ENCODE peak calls at places on chromosomes 6 and 20, in six cellular contexts. K is breast epithelium, G is right lobe of liver, U is stomach, S is heart left ventricle, C is uterus. F is an unnamed sample.

GRCh38 chr6:113486172-113486571 is 371.0 kb upstream of the MARCKS start:
- DNase-seq in K (no peak), C (no peak), U (no peak), G (no peak), S (no peak), F (no peak)

GRCh38 chr6:137808191-137808590 is 58.9 kb upstream of the TNFAIP3 start:
- DNase-seq in K (no peak), U (no peak), S (no peak), G (no peak), C (no peak), F (no peak)

GRCh38 chr6:127176175-127176574 is 57.7 kb downstream of the RSPO3 start:
- DNase-seq in G (no peak), S (no peak), U (no peak), K (no peak), C (no peak), F (no peak)

GRCh38 chr20:17843246-17844132 is 125.1 kb downstream of the SNX5 start:
- DNase-seq in S (peak; percentile 60), U (no peak), G (no peak), C (peak; percentile 64), K (peak; percentile 76), F (peak; percentile 65)

GRCh38 chr20:62198496-62198895 is 15.7 kb downstream of the MTG2 start:
- DNase-seq in G (no peak), U (no peak), S (no peak), K (no peak), C (no peak), F (no peak)

GRCh38 chr20:44075191-44075949 is 111.6 kb downstream of the JPH2 start:
- DNase-seq in S (no peak), G (no peak), U (peak; percentile 16), C (no peak), K (peak; percentile 10), F (peak; percentile 44)

GRCh38 chr20:16100111-16100510 is 473.1 kb downstream of the KIF16B start:
- DNase-seq in C (no peak), U (no peak), S (no peak), K (no peak), G (no peak), F (no peak)

GRCh38 chr6:56245903-56246351 is 1.5 kb downstream of the COL21A1 start:
- DNase-seq in K (no peak), S (no peak), U (no peak), C (no peak), G (no peak), F (no peak)

GRCh38 chr6:54244430-54244829 is 63.8 kb upstream of the TINAG start:
- DNase-seq in C (no peak), G (no peak), S (no peak), K (no peak), U (no peak), F (no peak)

GRCh38 chr6:153312633-153313032 is 181.6 kb upstream of the RGS17 start:
- DNase-seq in C (no peak), G (no peak), S (no peak), K (no peak), U (peak; percentile 67), F (peak; percentile 30)

GRCh38 chr6:134422426-134423231 is 104.7 kb upstream of the SGK1 start:
- DNase-seq in C (no peak), U (no peak), K (no peak), G (no peak), S (no peak), F (no peak)

GRCh38 chr6:134425521-134426316 is 107.8 kb upstream of the SGK1 start:
- DNase-seq in G (no peak), S (no peak), K (no peak), C (no peak), U (no peak), F (no peak)

GRCh38 chr6:134426623-134427022 is 108.7 kb upstream of the SGK1 start:
- DNase-seq in C (no peak), U (no peak), S (no peak), G (no peak), K (no peak), F (no peak)

GRCh38 chr6:134424795-134425163 is 106.9 kb upstream of the SGK1 start:
- DNase-seq in C (no peak), G (no peak), K (no peak), U (no peak), S (no peak), F (no peak)

DNA sequence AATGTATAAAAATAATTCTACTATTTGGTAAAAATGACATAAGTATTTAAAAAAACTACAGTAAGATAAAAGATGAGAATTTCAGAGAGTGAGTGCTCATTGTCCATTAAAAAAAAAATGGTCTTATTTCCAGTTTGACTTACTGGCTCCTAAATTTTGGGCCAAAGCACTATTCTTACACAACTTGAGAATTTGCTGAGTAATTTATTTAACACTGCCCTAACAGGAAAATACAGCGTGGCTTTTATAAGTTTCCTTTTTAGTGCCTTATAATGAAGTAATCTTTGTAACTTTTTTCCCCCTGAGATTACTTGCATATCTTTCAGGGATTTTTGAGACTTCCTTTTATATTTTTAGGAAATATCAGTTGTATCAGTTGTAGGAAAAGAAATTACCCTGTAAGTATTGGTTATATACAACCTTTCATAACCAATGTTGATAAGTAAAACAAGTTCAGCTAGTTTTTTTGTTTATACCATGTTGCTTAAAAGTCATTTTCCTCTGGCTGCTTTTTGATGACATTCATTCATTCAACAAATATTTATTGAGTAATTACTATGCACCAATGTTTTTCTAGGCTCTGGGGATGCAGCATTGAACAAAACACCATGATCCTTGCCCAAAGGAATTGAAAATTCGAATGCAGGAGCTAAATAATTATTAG is 106.4 kb upstream of the SGK1 start:
- DNase-seq in C (no peak), K (no peak), S (no peak), U (no peak), G (no peak), F (no peak)
- H3K4me3 ChIP-seq in C (no peak overlapping the region), K (no peak overlapping the region), S (no peak overlapping the region), U (no peak overlapping the region), G (no peak overlapping the region), F (no peak overlapping the region)

DNA sequence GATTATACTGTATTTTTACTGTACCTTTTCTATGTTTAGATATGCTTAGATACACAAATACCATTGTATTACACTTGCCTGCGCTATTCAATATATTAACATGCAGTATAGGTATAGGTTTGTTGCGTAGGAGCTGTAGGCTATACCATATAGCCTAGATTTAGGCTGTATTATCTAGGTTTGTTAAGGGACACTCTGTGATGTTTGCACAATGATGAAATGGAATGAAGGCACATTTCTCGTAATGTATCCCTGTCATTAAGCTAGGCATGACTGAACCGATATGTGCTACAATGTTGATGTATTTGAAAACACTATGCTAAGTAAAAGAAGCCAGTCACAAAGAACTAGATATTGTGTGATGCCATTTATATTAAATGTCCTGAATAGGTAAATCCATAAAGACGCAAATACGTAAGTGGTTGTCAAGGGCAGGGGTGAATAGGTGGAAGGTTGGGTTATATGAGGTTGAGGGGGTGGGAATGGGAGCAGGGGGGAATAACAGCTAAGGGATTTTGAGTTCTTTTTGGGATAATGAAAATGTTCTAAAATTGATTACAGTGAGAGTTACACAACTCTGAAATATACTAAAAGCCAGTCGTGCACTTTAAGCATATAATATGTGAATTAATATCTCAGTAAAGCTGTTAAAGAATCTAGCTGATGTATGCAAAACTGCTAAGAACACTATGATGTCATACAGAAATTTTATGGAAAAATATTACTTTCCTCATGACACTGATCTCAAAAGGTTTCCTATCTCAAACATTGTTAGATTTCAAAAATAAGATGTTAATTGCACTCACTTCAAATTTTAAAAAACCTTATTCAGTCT is 97.4 kb downstream of the NCOA3 start:
- DNase-seq in G (no peak), S (no peak), U (no peak), K (no peak), C (no peak), F (no peak)
- TF ChIP-seq POLR2A in G (no peak), S (no peak), U (no peak), K (no peak), C (no peak), F (no peak)

GRCh38 chr20:25623736-25624499 is at the start of gene NANP:
- DNase-seq in K (peak; percentile 96), S (peak; percentile 97), G (peak; percentile 96), U (peak; percentile 94), C (peak; percentile 97), F (peak; percentile 97)
- H3K4me3 ChIP-seq in K (peak within 1 kb of the TSS; percentile 99), S (peak within 1 kb of the TSS; percentile 87), G (peak within 1 kb of the TSS; percentile 92), U (peak within 1 kb of the TSS; percentile 93), C (peak within 1 kb of the TSS; percentile 73), F (peak within 1 kb of the TSS; percentile 87)

GRCh38 chr6:144012534-144012933 is 4.5 kb upstream of the PLAGL1 start:
- DNase-seq in G (no peak), S (no peak), C (no peak), U (no peak), K (no peak), F (no peak)

GRCh38 chr6:144007455-144007778 is 642 bp downstream of the PLAGL1 start:
- DNase-seq in G (no peak), S (no peak), C (no peak), U (no peak), K (no peak), F (no peak)

GRCh38 chr6:144008501-144009245 is 614 bp upstream of the PLAGL1 start:
- DNase-seq in C (no peak), G (no peak), U (no peak), S (no peak), K (no peak), F (no peak)

GRCh38 chr6:144007779-144008500 is at the start of gene PLAGL1:
- DNase-seq in G (peak; percentile 49), C (peak; percentile 67), U (peak; percentile 68), S (peak; percentile 74), K (no peak), F (peak; percentile 84)

DNA sequence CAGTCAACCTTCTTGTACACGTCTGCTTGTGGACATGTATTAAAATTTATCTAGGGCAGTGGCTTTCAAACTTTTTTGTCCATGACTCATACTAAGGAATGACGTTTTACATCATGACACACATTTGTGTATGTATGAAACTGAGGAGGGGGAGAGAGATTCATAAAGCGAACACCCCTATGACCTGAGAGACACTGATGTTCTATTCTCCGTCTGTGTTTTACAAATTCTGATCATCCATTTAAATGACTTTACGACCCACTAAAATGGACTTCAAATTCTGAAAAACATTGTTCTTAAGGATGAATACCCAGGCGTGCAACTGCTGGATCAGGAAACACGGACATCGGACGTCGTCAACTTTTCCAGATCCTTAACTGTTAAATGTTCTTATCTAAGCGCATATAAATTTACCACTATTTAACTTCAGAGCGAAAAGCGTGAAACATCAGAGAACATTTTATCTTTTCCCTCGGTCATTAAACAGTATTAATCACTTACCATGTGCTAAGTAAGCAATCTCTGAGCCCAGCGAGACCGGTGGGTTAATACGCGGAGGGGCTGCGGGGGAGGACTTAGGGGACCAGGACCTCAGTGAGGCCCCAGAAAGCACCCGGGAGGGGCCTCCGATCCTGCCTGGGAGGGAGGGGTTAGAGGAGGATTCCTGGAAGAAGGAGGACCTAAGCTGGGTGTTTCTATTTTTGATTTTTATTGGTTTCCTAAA is 1.2 kb downstream of the PLAGL1 start:
- DNase-seq in G (no peak), K (no peak), U (no peak), S (no peak), C (peak; percentile 22), F (peak; percentile 43)
- TF ChIP-seq POLR2A in G (no peak), K (no peak), U (no peak), S (no peak), C (no peak), F (no peak)

F was measured in adrenal gland.